ENCODE peak calls at places on chromosomes 6 and 20, in four cellular contexts. S is brain microvascular endothelial cell, K is heart left ventricle, U is pancreas. T is an unnamed sample. For H3K36me3, the result is how much of the 10 kb centered on the place peaks cover.

GRCh38 chr6:7684843-7685242 is 41.1 kb upstream of the BMP6 start:
- DNase-seq in S (no peak), K (no peak), U (no peak), T (no peak)

GRCh38 chr6:135493218-135493961 is 4.2 kb downstream of the AHI1 start:
- DNase-seq in S (peak), K (no peak), U (no peak), T (no peak)

GRCh38 chr20:50727792-50728485 is 3.4 kb upstream of the PARD6B start:
- DNase-seq in S (no peak), K (no peak), U (peak), T (no peak)

GRCh38 chr20:63783970-63784369 is 44.4 kb downstream of the SLC2A4RG start:
- DNase-seq in K (peak), S (no peak), U (no peak), T (no peak)

GRCh38 chr20:5996765-5997164 is 46.3 kb downstream of the MCM8 start:
- DNase-seq in U (no peak), K (no peak), S (no peak), T (no peak)

GRCh38 chr20:22502731-22503191 is 81.6 kb downstream of the FOXA2 start:
- DNase-seq in S (no peak), K (no peak), U (no peak), T (no peak)

GRCh38 chr6:24205020-24205492 is 79.0 kb downstream of the NRSN1 start:
- DNase-seq in U (no peak), S (peak), K (no peak), T (no peak)

GRCh38 chr6:151209071-151209831 is 30.5 kb upstream of the AKAP12 start:
- DNase-seq in S (peak), K (no peak), U (no peak), T (no peak)

GRCh38 chr6:21595265-21595950 is 1.9 kb downstream of the SOX4 start:
- DNase-seq in U (peak), K (peak), S (no peak), T (peak)

GRCh38 chr20:25539742-25540201 is 45.6 kb downstream of the NINL start:
- DNase-seq in U (no peak), K (no peak), S (no peak), T (no peak)

GRCh38 chr6:28747631-28748157 is 176.1 kb downstream of the TRIM27 start:
- DNase-seq in U (no peak), K (no peak), S (peak), T (no peak)

GRCh38 chr6:82363368-82364086 is at the start of gene TPBG:
- DNase-seq in S (peak), U (peak), K (peak), T (peak)

GRCh38 chr6:84764332-84765049 is at the start of gene TBX18:
- DNase-seq in K (peak), S (peak), U (peak), T (peak)

GRCh38 chr6:163416640-163417253 is 2.2 kb downstream of the QKI start:
- DNase-seq in U (no peak), K (no peak), S (peak), T (no peak)

GRCh38 chr6:26421259-26422144 is 18.8 kb upstream of the BTN3A3 start:
- DNase-seq in K (peak), U (peak), S (peak), T (peak)

GRCh38 chr6:157335829-157336228 is 12.5 kb upstream of the TMEM242 start:
- DNase-seq in S (no peak), U (no peak), K (no peak), T (no peak)

GRCh38 chr6:165611294-165611693 is 51.7 kb downstream of the PDE10A start:
- DNase-seq in S (no peak), K (no peak), U (no peak), T (no peak)

GRCh38 chr6:110352603-110353303 is 5.4 kb downstream of the METTL24 start:
- DNase-seq in U (no peak), K (no peak), S (no peak), T (no peak)

GRCh38 chr6:30781697-30782424 is 37.5 kb upstream of the IER3 start:
- DNase-seq in S (peak), U (peak), K (peak), T (peak)

GRCh38 chr20:45872626-45873025 is 8.4 kb upstream of the ZSWIM1 start:
- DNase-seq in S (no peak), K (no peak), U (no peak), T (peak)

GRCh38 chr6:105332576-105332975 is 70.3 kb downstream of the PREP start:
- DNase-seq in K (no peak), U (no peak), S (no peak), T (no peak)

GRCh38 chr6:37713529-37714119 is 15.9 kb upstream of the MDGA1 start:
- DNase-seq in S (peak), K (peak), U (no peak), T (no peak)

GRCh38 chr6:169837529-169838250 is 86.3 kb downstream of the ERMARD start:
- DNase-seq in K (peak), S (no peak), U (peak), T (no peak)

GRCh38 chr6:47180633-47181032 is 129.1 kb downstream of the TNFRSF21 start:
- DNase-seq in U (no peak), K (no peak), S (peak), T (no peak)

GRCh38 chr20:19121463-19121862 is 91.0 kb upstream of the SLC24A3 start:
- DNase-seq in S (no peak), K (no peak), U (no peak), T (no peak)

GRCh38 chr6:156777577-156777865 is 343 bp downstream of the ARID1B start:
- DNase-seq in K (no peak), S (no peak), U (no peak), T (no peak)

GRCh38 chr6:3987576-3987975 is 91.4 kb downstream of the FAM217A start:
- DNase-seq in U (no peak), S (no peak), K (no peak), T (no peak)

GRCh38 chr6:39388526-39389371 is 66.2 kb upstream of the KCNK16 start:
- DNase-seq in K (no peak), S (no peak), U (no peak), T (no peak)

DNA sequence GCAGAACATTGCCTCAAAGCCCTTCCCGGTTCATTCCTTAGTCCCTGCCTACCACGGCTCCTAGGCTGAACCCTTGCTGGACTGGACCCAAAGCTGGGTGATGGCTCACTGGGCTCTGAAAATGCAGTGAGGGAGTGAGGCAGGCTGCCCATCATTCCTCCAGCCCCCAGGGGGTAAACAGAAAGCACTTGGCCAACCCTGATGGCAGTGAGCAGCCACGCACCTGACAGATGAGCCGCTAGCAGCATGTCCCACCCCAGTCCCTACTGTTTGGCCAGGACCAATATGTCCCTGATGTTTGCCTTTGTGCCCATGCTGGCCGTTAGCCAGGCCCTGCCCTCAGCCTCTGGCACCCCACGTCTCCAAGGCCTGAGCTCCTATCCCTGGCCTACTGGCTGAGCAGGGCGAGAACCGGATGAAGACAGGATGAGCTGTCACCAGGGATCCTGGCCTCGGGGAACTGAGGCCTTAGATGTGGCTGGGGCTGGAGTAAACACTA is 19.4 kb upstream of the BAK1 start:
- DNase-seq in U (no peak), K (no peak), S (no peak), T (peak)
- H3K27ac ChIP-seq in U (no peak), K (no peak), S (no peak), T (peak)

GRCh38 chr20:47231382-47232042 is 125.0 kb downstream of the ZMYND8 start:
- DNase-seq in U (no peak), S (peak), K (no peak), T (no peak)
- H3K36me3 ChIP-seq in U (under half), S (under half), K (under half), T (under half)

GRCh38 chr20:32067234-32067821 is 15.3 kb downstream of the HCK start:
- DNase-seq in U (no peak), K (no peak), S (peak), T (no peak)

GRCh38 chr20:32070690-32071213 is 18.7 kb downstream of the HCK start:
- DNase-seq in U (no peak), K (no peak), S (no peak), T (no peak)

GRCh38 chr20:32071395-32072167 is 19.5 kb downstream of the HCK start:
- DNase-seq in S (no peak), K (no peak), U (no peak), T (no peak)

GRCh38 chr20:32070282-32070681 is 18.2 kb downstream of the HCK start:
- DNase-seq in U (no peak), K (no peak), S (no peak), T (no peak)

GRCh38 chr20:32068174-32068573 is 16.1 kb downstream of the HCK start:
- DNase-seq in S (no peak), K (no peak), U (no peak), T (no peak)
- H3K27ac ChIP-seq in S (no peak), K (no peak), U (no peak), T (no peak)

GRCh38 chr20:31680286-31681127 is 42.2 kb downstream of the BCL2L1 start:
- DNase-seq in S (no peak), U (no peak), K (no peak), T (no peak)

GRCh38 chr20:31677553-31678260 is 40.0 kb downstream of the COX4I2 start:
- DNase-seq in K (no peak), S (no peak), U (no peak), T (no peak)

GRCh38 chr20:31678389-31679356 is 41.0 kb downstream of the COX4I2 start:
- DNase-seq in K (no peak), S (peak), U (no peak), T (no peak)

GRCh38 chr20:31681128-31681727 is 41.4 kb downstream of the BCL2L1 start:
- DNase-seq in S (no peak), U (no peak), K (no peak), T (no peak)

GRCh38 chr20:31679357-31680285 is 41.9 kb downstream of the COX4I2 start:
- DNase-seq in U (no peak), K (no peak), S (no peak), T (no peak)
- H3K36me3 ChIP-seq in U (under half), K (under half), S (under half), T (under half)

GRCh38 chr20:31974296-31974695 is 6.3 kb downstream of the XKR7 start:
- DNase-seq in U (no peak), K (no peak), S (no peak), T (no peak)
- H3K27ac ChIP-seq in U (no peak), K (no peak), S (no peak), T (no peak)

GRCh38 chr6:10537726-10538125 is 16.6 kb downstream of the GCNT2 start:
- DNase-seq in K (no peak), S (no peak), U (no peak), T (no peak)
- H3K36me3 ChIP-seq in K (under half), S (under half), U (under half), T (under half)

DNA sequence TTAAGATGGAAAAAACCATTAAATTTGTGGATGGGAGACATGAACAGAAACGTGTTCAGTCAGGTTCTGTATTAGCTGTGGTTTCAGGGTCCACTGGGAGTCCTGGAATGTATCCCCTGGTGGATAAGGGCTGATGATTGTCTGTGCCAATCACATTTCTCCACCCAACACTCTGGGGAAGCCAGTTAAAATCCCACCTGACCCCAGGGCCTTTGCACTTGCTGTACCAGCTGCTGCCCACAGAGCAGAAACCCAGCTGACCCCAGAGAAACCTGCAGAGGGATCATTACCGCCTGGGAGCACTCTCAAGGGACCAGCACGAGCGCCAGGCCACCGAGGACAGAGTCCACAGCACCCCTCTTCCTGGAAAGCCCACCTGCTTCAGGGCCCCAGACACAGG is 260.7 kb downstream of the PREX1 start:
- DNase-seq in U (no peak), K (no peak), S (no peak), T (no peak)
- H3K27ac ChIP-seq in U (no peak), K (no peak), S (no peak), T (no peak)

GRCh38 chr20:36199293-36200257 is 36.7 kb upstream of the AAR2 start:
- DNase-seq in K (peak), S (peak), U (peak), T (peak)

GRCh38 chr20:36201198-36201597 is 35.1 kb upstream of the AAR2 start:
- DNase-seq in K (no peak), S (no peak), U (no peak), T (no peak)

GRCh38 chr20:36197271-36197670 is 39.0 kb upstream of the AAR2 start:
- DNase-seq in K (no peak), S (no peak), U (no peak), T (no peak)

GRCh38 chr20:36193937-36194712 is 39.6 kb downstream of the EPB41L1 start:
- DNase-seq in K (no peak), S (no peak), U (no peak), T (no peak)

DNA sequence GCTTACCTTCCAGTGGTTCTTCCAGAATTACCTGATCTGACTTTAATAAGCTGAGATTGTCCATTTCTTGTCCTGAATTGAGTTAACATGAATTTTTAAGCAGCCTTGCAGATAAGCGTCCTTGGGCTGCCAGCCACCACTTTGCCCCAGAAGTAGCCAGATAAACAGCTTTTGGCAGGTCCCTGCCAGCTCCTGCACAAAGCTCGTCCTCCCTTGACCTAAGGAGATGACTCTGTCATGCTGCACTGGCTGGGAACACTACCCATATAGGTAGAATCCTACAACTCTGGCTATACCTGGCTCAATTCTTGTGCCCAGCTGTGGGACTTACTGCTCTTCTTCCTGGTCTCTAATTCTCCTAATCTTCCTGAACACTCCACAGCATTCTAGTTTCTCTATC is 39.6 kb upstream of the AAR2 start:
- DNase-seq in S (no peak), K (no peak), U (no peak), T (no peak)
- H3K36me3 ChIP-seq in S (under half), K (under half), U (under half), T (under half)

GRCh38 chr6:122869437-122870024 is 80.5 kb downstream of the SMPDL3A start:
- DNase-seq in S (peak), K (no peak), U (no peak), T (no peak)
- H3K27ac ChIP-seq in S (no peak), K (no peak), U (no peak), T (no peak)

GRCh38 chr6:43784049-43784855 is 14.2 kb downstream of the VEGFA start:
- DNase-seq in K (no peak), U (no peak), S (no peak), T (no peak)
- H3K36me3 ChIP-seq in K (under half), U (under half), S (half or more), T (under half)